ENCODE peak calls at places on chromosomes 4 and X, in four cellular contexts. One of them, this sample, is unnamed.
A peak's percentile ranks its signal among the peaks of the same experiment; 100 is the strongest.

GRCh38 chrX:44244008-44244407 is 99.5 kb downstream of the EFHC2 start:
- DNase-seq in A549: no peak
- DNase-seq in K562: peak; percentile 13
- DNase-seq in HepG2: no peak
- DNase-seq in this sample: peak; percentile 29

GRCh38 chrX:143837010-143837409 is 46.9 kb upstream of the UBE2NL start:
- DNase-seq in A549: no peak
- DNase-seq in HepG2: no peak
- DNase-seq in K562: no peak
- DNase-seq in this sample: no peak

GRCh38 chr4:108830509-108831244 is 67.8 kb upstream of the ETNPPL start:
- DNase-seq in HepG2: no peak
- DNase-seq in K562: no peak
- DNase-seq in A549: no peak
- DNase-seq in this sample: peak; percentile 13

GRCh38 chr4:121283319-121283718 is 97.5 kb downstream of the QRFPR start:
- DNase-seq in A549: no peak
- DNase-seq in K562: no peak
- DNase-seq in HepG2: no peak
- DNase-seq in this sample: no peak

GRCh38 chr4:113474017-113474416 is 287.5 kb downstream of the CAMK2D start:
- DNase-seq in A549: no peak
- DNase-seq in K562: no peak
- DNase-seq in HepG2: no peak
- DNase-seq in this sample: peak; percentile 82

GRCh38 chrX:133813991-133814390 is 171.4 kb downstream of the GPC3 start:
- DNase-seq in K562: no peak
- DNase-seq in HepG2: no peak
- DNase-seq in A549: no peak
- DNase-seq in this sample: no peak

GRCh38 chr4:170875868-170876267 is 786.1 kb upstream of the AADAT start:
- DNase-seq in K562: no peak
- DNase-seq in A549: no peak
- DNase-seq in HepG2: peak; percentile 8
- DNase-seq in this sample: no peak

GRCh38 chr4:54067163-54067562 is 2.8 kb upstream of the CHIC2 start:
- DNase-seq in HepG2: no peak
- DNase-seq in A549: no peak
- DNase-seq in K562: no peak
- DNase-seq in this sample: peak; percentile 71

GRCh38 chr4:112213850-112214249 is 17.7 kb upstream of the AP1AR start:
- DNase-seq in A549: no peak
- DNase-seq in HepG2: no peak
- DNase-seq in K562: no peak
- DNase-seq in this sample: peak; percentile 90

GRCh38 chrX:129646721-129647587 is 7.8 kb downstream of the APLN start:
- DNase-seq in HepG2: no peak
- DNase-seq in A549: no peak
- DNase-seq in K562: no peak
- DNase-seq in this sample: no peak

GRCh38 chr4:8778760-8779159 is 92.9 kb downstream of the HMX1 start:
- DNase-seq in HepG2: no peak
- DNase-seq in K562: no peak
- DNase-seq in A549: no peak
- DNase-seq in this sample: no peak

GRCh38 chr4:17636696-17637351 is 22.4 kb downstream of the MED28 start:
- DNase-seq in A549: peak; percentile 43
- DNase-seq in HepG2: peak; percentile 64
- DNase-seq in K562: peak; percentile 77
- DNase-seq in this sample: peak; percentile 69

GRCh38 chrX:41350150-41350975 is 16.4 kb downstream of the DDX3X start:
- DNase-seq in A549: no peak
- DNase-seq in K562: no peak
- DNase-seq in HepG2: no peak
- DNase-seq in this sample: peak; percentile 51

GRCh38 chrX:117982702-117983392 is 133.8 kb downstream of the KLHL13 start:
- DNase-seq in HepG2: no peak
- DNase-seq in A549: no peak
- DNase-seq in K562: no peak
- DNase-seq in this sample: no peak
- TF ChIP-seq MAZ in HepG2: no peak
- TF ChIP-seq MAZ in A549: no peak
- TF ChIP-seq MAZ in K562: no peak
- TF ChIP-seq MAZ in this sample: no peak

GRCh38 chr4:7287274-7287917 is 95.1 kb downstream of the SORCS2 start:
- DNase-seq in K562: no peak
- DNase-seq in A549: no peak
- DNase-seq in HepG2: no peak
- DNase-seq in this sample: no peak

GRCh38 chr4:7287918-7288280 is 95.6 kb downstream of the SORCS2 start:
- DNase-seq in K562: no peak
- DNase-seq in HepG2: no peak
- DNase-seq in A549: no peak
- DNase-seq in this sample: no peak

GRCh38 chr4:7285244-7286122 is 93.1 kb downstream of the SORCS2 start:
- DNase-seq in A549: no peak
- DNase-seq in HepG2: no peak
- DNase-seq in K562: no peak
- DNase-seq in this sample: no peak

GRCh38 chr4:7286170-7286569 is 93.8 kb downstream of the SORCS2 start:
- DNase-seq in K562: no peak
- DNase-seq in A549: no peak
- DNase-seq in HepG2: no peak
- DNase-seq in this sample: no peak

DNA sequence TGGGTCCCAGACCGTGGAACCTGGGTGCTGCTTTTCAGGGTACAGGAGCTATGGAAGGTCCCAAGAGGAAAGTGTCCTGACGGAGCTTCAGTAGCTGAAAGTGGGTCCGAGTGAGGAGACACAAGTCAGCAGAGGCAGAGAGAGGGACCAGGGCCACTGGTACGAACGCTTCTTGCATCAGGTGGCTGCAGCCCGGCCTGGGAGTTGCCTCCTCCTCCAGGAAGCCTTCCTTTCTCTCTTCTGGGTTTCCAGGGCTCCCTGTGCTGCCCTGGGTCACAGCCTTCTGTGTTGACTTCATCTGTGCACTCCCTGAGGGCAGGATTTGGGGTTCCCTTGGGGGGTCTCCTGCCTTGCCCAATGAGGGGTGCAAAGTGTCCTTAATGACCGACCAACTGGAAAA is 94.5 kb downstream of the SORCS2 start:
- DNase-seq in A549: no peak
- DNase-seq in HepG2: no peak
- DNase-seq in K562: no peak
- DNase-seq in this sample: no peak
- TF ChIP-seq MAFK in A549: no peak
- TF ChIP-seq MAFK in HepG2: no peak
- TF ChIP-seq MAFK in K562: no peak
- TF ChIP-seq MAFK in this sample: no peak

GRCh38 chrX:9538544-9539045 is 73.7 kb downstream of the TBL1X start:
- DNase-seq in A549: no peak
- DNase-seq in HepG2: peak; percentile 83
- DNase-seq in K562: no peak
- DNase-seq in this sample: no peak
- TF ChIP-seq MAZ in A549: no peak
- TF ChIP-seq MAZ in HepG2: no peak
- TF ChIP-seq MAZ in K562: no peak
- TF ChIP-seq MAZ in this sample: no peak

GRCh38 chrX:153397256-153397960 is 3.7 kb downstream of the PNMA6E start:
- DNase-seq in HepG2: no peak
- DNase-seq in K562: no peak
- DNase-seq in A549: no peak
- DNase-seq in this sample: no peak
- TF ChIP-seq MAFK in HepG2: no peak
- TF ChIP-seq MAFK in K562: no peak
- TF ChIP-seq MAFK in A549: no peak
- TF ChIP-seq MAFK in this sample: no peak

GRCh38 chr4:152808670-152809069 is 28.9 kb downstream of the ARFIP1 start:
- DNase-seq in HepG2: peak; percentile 10
- DNase-seq in K562: no peak
- DNase-seq in A549: no peak
- DNase-seq in this sample: no peak
- TF ChIP-seq MAZ in HepG2: no peak
- TF ChIP-seq MAZ in K562: no peak
- TF ChIP-seq MAZ in A549: no peak
- TF ChIP-seq MAZ in this sample: no peak

DNA sequence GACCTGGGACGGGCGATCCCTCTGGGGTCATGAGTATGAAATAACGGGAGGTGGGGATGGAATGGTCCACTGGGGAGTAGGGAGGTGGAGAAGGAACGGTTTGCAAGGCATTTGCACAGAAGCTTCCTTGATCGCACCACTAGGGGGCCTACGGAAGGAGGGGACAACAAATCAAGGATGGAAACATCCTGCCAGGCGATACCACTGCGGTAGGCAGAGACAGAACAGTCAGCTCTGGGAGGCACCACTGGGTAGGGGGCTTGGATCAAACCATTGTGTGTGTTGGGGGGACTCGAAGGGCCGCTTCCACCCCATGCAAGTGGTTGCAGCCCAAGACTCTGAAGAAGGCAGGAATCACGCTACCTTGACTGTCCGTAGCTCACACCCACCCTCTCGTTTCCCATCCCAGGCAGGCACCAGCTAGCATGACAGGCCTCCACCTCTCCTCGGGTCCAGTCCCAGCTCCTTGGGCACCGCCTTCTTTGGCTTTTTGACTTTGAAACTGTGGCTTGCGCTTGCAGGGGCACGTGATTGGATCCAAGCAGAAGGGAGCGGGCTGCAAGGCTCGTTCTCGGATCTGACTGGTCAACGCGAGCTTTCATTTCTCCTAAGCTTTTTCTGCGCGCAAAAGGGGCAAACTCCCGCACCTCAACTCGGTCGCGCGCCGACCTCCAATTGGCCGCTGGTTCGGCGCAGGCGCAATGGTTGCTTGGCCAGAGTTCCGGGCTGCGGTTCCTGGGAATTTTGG is 28.4 kb downstream of the GAGE1 start:
- DNase-seq in K562: peak; percentile 68
- DNase-seq in A549: peak; percentile 34
- DNase-seq in HepG2: peak; percentile 6
- DNase-seq in this sample: no peak
- TF ChIP-seq MAFK in K562: no peak
- TF ChIP-seq MAFK in A549: no peak
- TF ChIP-seq MAFK in HepG2: no peak
- TF ChIP-seq MAFK in this sample: no peak

This sample was measured in IMR-90.